ENCODE peak calls at places on chromosomes 1 and 21, in six cellular contexts. Y is brain microvascular endothelial cell, R is GM23248, T is keratinocyte, Z is left lung, D is SK-N-MC. V is an unnamed sample.

GRCh38 chr1:30444404-30444803 is 279.0 kb downstream of the MATN1 start:
- DNase-seq in Y (no peak), Z (no peak), R (no peak), D (no peak), T (no peak), V (no peak)

GRCh38 chr1:171799166-171799565 is 17.7 kb downstream of the METTL13 start:
- DNase-seq in D (peak; percentile 12), Y (no peak), T (no peak), R (no peak), Z (no peak), V (no peak)

GRCh38 chr1:181351740-181352139 is 131.6 kb upstream of the CACNA1E start:
- DNase-seq in D (no peak), Z (no peak), T (no peak), Y (no peak), R (no peak), V (no peak)

GRCh38 chr1:204791453-204792366 is 79.0 kb upstream of the NFASC start:
- DNase-seq in Z (peak; percentile 60), T (no peak), Y (peak; percentile 33), D (peak; percentile 18), R (peak; percentile 63), V (peak; percentile 90)

GRCh38 chr1:18981242-18981641 is 24.8 kb upstream of the IFFO2 start:
- DNase-seq in Z (no peak), R (no peak), Y (no peak), D (no peak), T (no peak), V (no peak)

GRCh38 chr21:46092026-46092764 is 5.7 kb upstream of the COL6A2 start:
- DNase-seq in D (no peak), R (peak; percentile 99), T (no peak), Z (peak; percentile 69), Y (peak; percentile 93), V (no peak)

GRCh38 chr1:88736633-88737248 is 52.7 kb downstream of the PKN2 start:
- DNase-seq in Z (no peak), R (peak; percentile 73), D (no peak), Y (peak; percentile 46), T (peak; percentile 2), V (no peak)

GRCh38 chr21:29719561-29719960 is 220.2 kb downstream of the GRIK1 start:
- DNase-seq in R (no peak), D (peak; percentile 86), T (no peak), Z (no peak), Y (no peak), V (no peak)

GRCh38 chr1:233543338-233544255 is 70.3 kb upstream of the KCNK1 start:
- DNase-seq in T (peak; percentile 77), D (no peak), R (peak; percentile 99), Z (no peak), Y (peak; percentile 38), V (no peak)

GRCh38 chr1:47686731-47687617 is 249.1 kb downstream of the FOXD2 start:
- DNase-seq in Y (no peak), D (no peak), T (no peak), R (no peak), Z (no peak), V (peak; percentile 45)

GRCh38 chr21:38140192-38140905 is 116.4 kb upstream of the KCNJ15 start:
- DNase-seq in Y (peak; percentile 4), Z (peak; percentile 68), D (no peak), T (no peak), R (peak; percentile 72), V (no peak)

GRCh38 chr21:15992171-15992570 is 262.4 kb downstream of the USP25 start:
- DNase-seq in Y (peak; percentile 26), R (peak; percentile 49), T (no peak), D (no peak), Z (no peak), V (no peak)

GRCh38 chr1:62228139-62228882 is 33.7 kb downstream of the L1TD1 start:
- DNase-seq in Y (no peak), T (no peak), R (no peak), Z (no peak), D (no peak), V (no peak)

GRCh38 chr1:58805716-58806571 is 22.1 kb upstream of the JUN start:
- DNase-seq in D (no peak), Z (no peak), Y (no peak), T (no peak), R (no peak), V (no peak)

GRCh38 chr1:60835649-60836048 is 246.7 kb upstream of the NFIA start:
- DNase-seq in D (no peak), Z (no peak), R (no peak), T (peak; percentile 5), Y (no peak), V (no peak)

GRCh38 chr1:160544647-160545046 is 21.6 kb upstream of the SLAMF6 start:
- DNase-seq in Z (no peak), D (no peak), T (no peak), R (peak; percentile 40), Y (peak; percentile 5), V (no peak)

GRCh38 chr21:35611752-35612151 is 448.6 kb downstream of the SETD4 start:
- DNase-seq in D (no peak), Z (no peak), Y (no peak), R (no peak), T (peak; percentile 23), V (no peak)

GRCh38 chr1:26145041-26145959 is 13.6 kb upstream of the FAM110D start:
- DNase-seq in Y (peak; percentile 68), T (peak; percentile 65), R (peak; percentile 89), D (peak; percentile 35), Z (peak; percentile 76), V (peak; percentile 88)

GRCh38 chr1:153957744-153958110 is 685 bp downstream of the CRTC2 start:
- DNase-seq in Y (no peak), Z (no peak), T (no peak), D (no peak), R (no peak), V (no peak)

GRCh38 chr1:215181518-215181917 is 99.0 kb downstream of the KCNK2 start:
- DNase-seq in D (no peak), Z (no peak), T (no peak), R (no peak), Y (no peak), V (no peak)

GRCh38 chr1:15305366-15305765 is 58.3 kb downstream of the FHAD1 start:
- DNase-seq in R (peak; percentile 73), D (peak; percentile 56), Y (peak; percentile 24), Z (no peak), T (no peak), V (no peak)

GRCh38 chr1:213994888-213995287 is 7.1 kb downstream of the PROX1 start:
- DNase-seq in R (no peak), Y (no peak), Z (no peak), D (no peak), T (no peak), V (no peak)

GRCh38 chr21:45594721-45595489 is 48.6 kb upstream of the PCBP3 start:
- DNase-seq in R (no peak), T (no peak), D (no peak), Z (no peak), Y (no peak), V (peak; percentile 64)

GRCh38 chr1:184590163-184590750 is 164.4 kb downstream of the EDEM3 start:
- DNase-seq in D (no peak), T (no peak), R (no peak), Y (no peak), Z (no peak), V (no peak)

GRCh38 chr1:160251006-160251405 is 11.3 kb downstream of the DCAF8 start:
- DNase-seq in R (no peak), Z (no peak), Y (no peak), T (no peak), D (no peak), V (no peak)

GRCh38 chr1:105172803-105173202 is 1423.1 kb downstream of the AMY1C start:
- DNase-seq in D (no peak), Y (no peak), T (no peak), Z (no peak), R (no peak), V (no peak)

GRCh38 chr1:3304255-3304654 is 150.2 kb upstream of the ARHGEF16 start:
- DNase-seq in T (no peak), Y (no peak), D (no peak), R (no peak), Z (no peak), V (no peak)
- H3K36me3 ChIP-seq in T (no peaks in the 10 kb centered on the region), Y (no peaks in the 10 kb centered on the region), D (no peaks in the 10 kb centered on the region), R (no peaks in the 10 kb centered on the region), Z (no peaks in the 10 kb centered on the region), V (no peaks in the 10 kb centered on the region)

GRCh38 chr1:83857108-83857507 is 141.8 kb downstream of the TTLL7 start:
- DNase-seq in R (peak; percentile 61), T (no peak), D (no peak), Z (no peak), Y (no peak), V (no peak)

GRCh38 chr1:83856381-83856780 is 142.6 kb downstream of the TTLL7 start:
- DNase-seq in D (no peak), R (no peak), Z (no peak), Y (no peak), T (no peak), V (no peak)

GRCh38 chr1:83857705-83858104 is 141.2 kb downstream of the TTLL7 start:
- DNase-seq in T (no peak), Z (no peak), R (no peak), Y (no peak), D (no peak), V (no peak)

GRCh38 chr1:83860506-83861221 is 138.3 kb downstream of the TTLL7 start:
- DNase-seq in Z (peak; percentile 80), D (no peak), R (no peak), Y (peak; percentile 48), T (no peak), V (peak; percentile 95)
- H3K27ac ChIP-seq in Z (peak overlapping the region; percentile 35), D (no peak overlapping the region), R (no peak overlapping the region), Y (no peak overlapping the region), T (peak overlapping the region; percentile 73), V (peak overlapping the region; percentile 61)

DNA sequence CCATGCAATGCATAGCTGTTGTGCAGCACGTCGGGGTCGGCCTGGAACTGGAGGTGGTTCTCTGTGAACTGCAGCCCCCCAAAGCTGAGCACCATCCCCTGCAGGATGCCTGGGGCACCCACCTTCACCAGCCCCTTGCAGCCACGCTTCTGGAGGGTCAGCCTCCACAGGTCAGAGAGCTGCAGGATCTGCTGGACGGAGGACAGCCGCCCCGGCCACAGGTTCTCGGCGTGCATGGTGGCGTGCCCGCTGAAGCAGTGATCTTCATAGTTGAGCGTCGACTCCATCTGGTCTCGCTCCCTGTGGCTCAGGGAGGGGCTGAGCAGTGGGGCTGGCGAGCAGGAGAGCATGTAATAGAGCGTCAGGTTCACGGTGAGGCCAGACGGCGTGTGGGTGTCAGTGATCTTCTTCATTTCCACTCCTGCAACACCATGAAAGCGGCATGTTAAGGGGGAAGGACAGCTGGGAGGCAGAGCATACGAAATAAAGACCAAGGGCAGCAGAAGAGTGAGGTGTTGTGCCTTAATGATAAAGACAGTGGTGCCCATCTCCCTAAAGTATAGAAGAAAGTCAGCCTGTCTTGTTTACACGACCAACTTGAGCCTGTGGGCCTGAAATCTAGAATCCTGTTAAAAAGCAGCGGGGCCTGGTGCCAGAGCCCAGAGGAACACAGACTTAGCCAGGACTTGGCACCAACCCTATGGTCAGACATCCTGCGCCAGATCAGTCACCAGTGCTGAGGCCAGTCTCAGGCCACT is 3.0 kb downstream of the KIAA2013 start:
- DNase-seq in D (no peak), T (no peak), R (no peak), Y (no peak), Z (no peak), V (no peak)
- H3K4me3 ChIP-seq in D (no peak overlapping the region), T (no peak overlapping the region), R (peak overlapping the region; percentile 73), Y (no peak overlapping the region), Z (no peak overlapping the region), V (no peak overlapping the region)

DNA sequence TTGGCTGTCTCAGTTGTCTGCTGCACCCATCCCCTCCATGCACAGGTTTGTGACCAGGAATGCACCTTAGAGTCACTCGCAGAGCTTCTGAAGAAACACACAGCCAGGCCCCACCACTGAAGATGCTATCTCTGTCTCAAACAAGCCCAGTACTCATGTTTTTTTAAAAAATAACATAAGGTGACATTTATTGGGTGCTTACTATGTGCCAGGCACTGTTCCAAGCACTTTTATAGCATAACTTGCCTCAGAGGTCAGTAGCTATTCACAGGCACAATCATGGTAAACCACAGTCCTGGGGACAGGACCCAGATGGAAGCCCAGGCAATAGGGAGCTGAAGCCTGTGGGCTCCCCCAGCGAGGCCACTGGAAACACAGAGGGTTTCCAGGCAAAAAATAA is 8.8 kb upstream of the ATP13A2 start:
- DNase-seq in Y (no peak), D (no peak), T (no peak), Z (no peak), R (no peak), V (no peak)
- H3K36me3 ChIP-seq in Y (peaks cover 67% of the 10 kb centered on the region), D (peaks cover 79% of the 10 kb centered on the region), T (peaks cover 30% of the 10 kb centered on the region), Z (peaks cover 82% of the 10 kb centered on the region), R (peaks cover 40% of the 10 kb centered on the region), V (peaks cover 74% of the 10 kb centered on the region)